ENCODE peak calls at places on chromosomes 7 and 10, in four cellular contexts. One of them, this sample, is unnamed.

GRCh38 chr10:22322663-22323160 is 1.8 kb downstream of the BMI1 start:
- DNase-seq in prostate gland: no peak
- DNase-seq in mucosa of descending colon: no peak
- DNase-seq in stimulated activated CD4-positive, alpha-beta T cell treated with anti-CD3 and anti-CD28 coated beads, TNF-alpha, amount 100 ng/mL, for 4 hours: no peak
- DNase-seq in this sample: no peak

GRCh38 chr7:76364198-76364584 is 5.4 kb upstream of the YWHAG start:
- DNase-seq in prostate gland: no peak
- DNase-seq in mucosa of descending colon: no peak
- DNase-seq in stimulated activated CD4-positive, alpha-beta T cell treated with anti-CD3 and anti-CD28 coated beads, TNF-alpha, amount 100 ng/mL, for 4 hours: no peak
- DNase-seq in this sample: no peak

GRCh38 chr10:97459111-97459510 is 13.1 kb downstream of the ZDHHC16 start:
- DNase-seq in prostate gland: no peak
- DNase-seq in stimulated activated CD4-positive, alpha-beta T cell treated with anti-CD3 and anti-CD28 coated beads, TNF-alpha, amount 100 ng/mL, for 4 hours: no peak
- DNase-seq in mucosa of descending colon: no peak
- DNase-seq in this sample: no peak

GRCh38 chr10:66183028-66183427 is 742.8 kb upstream of the LRRTM3 start:
- DNase-seq in prostate gland: no peak
- DNase-seq in stimulated activated CD4-positive, alpha-beta T cell treated with anti-CD3 and anti-CD28 coated beads, TNF-alpha, amount 100 ng/mL, for 4 hours: no peak
- DNase-seq in mucosa of descending colon: no peak
- DNase-seq in this sample: no peak

GRCh38 chr7:2163565-2163964 is 69.2 kb downstream of the MAD1L1 start:
- DNase-seq in prostate gland: no peak
- DNase-seq in stimulated activated CD4-positive, alpha-beta T cell treated with anti-CD3 and anti-CD28 coated beads, TNF-alpha, amount 100 ng/mL, for 4 hours: no peak
- DNase-seq in mucosa of descending colon: no peak
- DNase-seq in this sample: no peak

GRCh38 chr10:25753776-25754175 is 180.3 kb upstream of the MYO3A start:
- DNase-seq in stimulated activated CD4-positive, alpha-beta T cell treated with anti-CD3 and anti-CD28 coated beads, TNF-alpha, amount 100 ng/mL, for 4 hours: no peak
- DNase-seq in prostate gland: no peak
- DNase-seq in mucosa of descending colon: no peak
- DNase-seq in this sample: no peak

GRCh38 chr7:36490335-36490940 is 100.8 kb downstream of the ANLN start:
- DNase-seq in stimulated activated CD4-positive, alpha-beta T cell treated with anti-CD3 and anti-CD28 coated beads, TNF-alpha, amount 100 ng/mL, for 4 hours: no peak
- DNase-seq in prostate gland: no peak
- DNase-seq in mucosa of descending colon: no peak
- DNase-seq in this sample: no peak

GRCh38 chr10:124721295-124722052 is 22.7 kb downstream of the FAM53B start:
- DNase-seq in prostate gland: peak
- DNase-seq in stimulated activated CD4-positive, alpha-beta T cell treated with anti-CD3 and anti-CD28 coated beads, TNF-alpha, amount 100 ng/mL, for 4 hours: no peak
- DNase-seq in mucosa of descending colon: no peak
- DNase-seq in this sample: no peak

GRCh38 chr10:124558901-124559321 is 97.3 kb downstream of the LHPP start:
- DNase-seq in stimulated activated CD4-positive, alpha-beta T cell treated with anti-CD3 and anti-CD28 coated beads, TNF-alpha, amount 100 ng/mL, for 4 hours: no peak
- DNase-seq in prostate gland: no peak
- DNase-seq in mucosa of descending colon: no peak
- DNase-seq in this sample: no peak